ENCODE peak calls at places on chromosomes 13 and 19, in nine cellular contexts. One of them, this sample, is unnamed.

GRCh38 chr13:50842711-50843255 is 709 bp downstream of the DLEU7 start:
- DNase-seq in naive thymus-derived CD8-positive, alpha-beta T cell: no peak
- DNase-seq in substantia nigra: no peak
- DNase-seq in NCI-H2081: no peak
- DNase-seq in NCI-H748 treated with DMSO at 0.1 percent for 48 hours: no peak
- DNase-seq in hypothalamus: no peak
- DNase-seq in MCF 10A: no peak
- DNase-seq in stimulated activated naive CD8-positive, alpha-beta T cell treated with anti-CD3 and anti-CD28 coated beads, Interleukin-15, Interleukin-2, amounts not matched to agents 100 U/mL and 50 U/mL, for 24 hours: no peak
- DNase-seq in iPS-NIHi11: no peak
- DNase-seq in this sample: no peak

GRCh38 chr19:20367811-20368294 is 197.7 kb downstream of the ZNF737 start:
- DNase-seq in naive thymus-derived CD8-positive, alpha-beta T cell: no peak
- DNase-seq in substantia nigra: no peak
- DNase-seq in NCI-H2081: no peak
- DNase-seq in NCI-H748 treated with DMSO at 0.1 percent for 48 hours: peak
- DNase-seq in hypothalamus: peak
- DNase-seq in MCF 10A: no peak
- DNase-seq in stimulated activated naive CD8-positive, alpha-beta T cell treated with anti-CD3 and anti-CD28 coated beads, Interleukin-15, Interleukin-2, amounts not matched to agents 100 U/mL and 50 U/mL, for 24 hours: no peak
- DNase-seq in iPS-NIHi11: peak
- DNase-seq in this sample: no peak

GRCh38 chr19:45901432-45901903 is 945 bp downstream of the MYPOP start:
- DNase-seq in naive thymus-derived CD8-positive, alpha-beta T cell: peak
- DNase-seq in substantia nigra: no peak
- DNase-seq in NCI-H2081: no peak
- DNase-seq in NCI-H748 treated with DMSO at 0.1 percent for 48 hours: peak
- DNase-seq in hypothalamus: peak
- DNase-seq in MCF 10A: peak
- DNase-seq in stimulated activated naive CD8-positive, alpha-beta T cell treated with anti-CD3 and anti-CD28 coated beads, Interleukin-15, Interleukin-2, amounts not matched to agents 100 U/mL and 50 U/mL, for 24 hours: peak
- DNase-seq in iPS-NIHi11: peak
- DNase-seq in this sample: no peak

GRCh38 chr13:44833626-44834025 is 155.6 kb downstream of the NUFIP1 start:
- DNase-seq in naive thymus-derived CD8-positive, alpha-beta T cell: no peak
- DNase-seq in substantia nigra: no peak
- DNase-seq in NCI-H2081: no peak
- DNase-seq in NCI-H748 treated with DMSO at 0.1 percent for 48 hours: no peak
- DNase-seq in hypothalamus: no peak
- DNase-seq in MCF 10A: no peak
- DNase-seq in stimulated activated naive CD8-positive, alpha-beta T cell treated with anti-CD3 and anti-CD28 coated beads, Interleukin-15, Interleukin-2, amounts not matched to agents 100 U/mL and 50 U/mL, for 24 hours: no peak
- DNase-seq in iPS-NIHi11: no peak
- DNase-seq in this sample: no peak

GRCh38 chr19:46615966-46616365 is 8.9 kb downstream of the PTGIR start:
- DNase-seq in naive thymus-derived CD8-positive, alpha-beta T cell: no peak
- DNase-seq in substantia nigra: no peak
- DNase-seq in NCI-H2081: no peak
- DNase-seq in NCI-H748 treated with DMSO at 0.1 percent for 48 hours: no peak
- DNase-seq in hypothalamus: no peak
- DNase-seq in MCF 10A: no peak
- DNase-seq in stimulated activated naive CD8-positive, alpha-beta T cell treated with anti-CD3 and anti-CD28 coated beads, Interleukin-15, Interleukin-2, amounts not matched to agents 100 U/mL and 50 U/mL, for 24 hours: peak
- DNase-seq in iPS-NIHi11: no peak
- DNase-seq in this sample: no peak

GRCh38 chr19:2251577-2252480 is 2.7 kb downstream of the AMH start:
- DNase-seq in naive thymus-derived CD8-positive, alpha-beta T cell: no peak
- DNase-seq in substantia nigra: no peak
- DNase-seq in NCI-H2081: no peak
- DNase-seq in NCI-H748 treated with DMSO at 0.1 percent for 48 hours: no peak
- DNase-seq in hypothalamus: no peak
- DNase-seq in MCF 10A: no peak
- DNase-seq in stimulated activated naive CD8-positive, alpha-beta T cell treated with anti-CD3 and anti-CD28 coated beads, Interleukin-15, Interleukin-2, amounts not matched to agents 100 U/mL and 50 U/mL, for 24 hours: peak
- DNase-seq in iPS-NIHi11: peak
- DNase-seq in this sample: no peak

GRCh38 chr19:55305491-55305890 is 19.6 kb downstream of the TMEM150B start:
- DNase-seq in naive thymus-derived CD8-positive, alpha-beta T cell: peak
- DNase-seq in substantia nigra: no peak
- DNase-seq in NCI-H2081: no peak
- DNase-seq in NCI-H748 treated with DMSO at 0.1 percent for 48 hours: peak
- DNase-seq in hypothalamus: no peak
- DNase-seq in MCF 10A: peak
- DNase-seq in stimulated activated naive CD8-positive, alpha-beta T cell treated with anti-CD3 and anti-CD28 coated beads, Interleukin-15, Interleukin-2, amounts not matched to agents 100 U/mL and 50 U/mL, for 24 hours: peak
- DNase-seq in iPS-NIHi11: peak
- DNase-seq in this sample: no peak

GRCh38 chr19:51407631-51408131 is 9.8 kb downstream of the SIGLEC10 start:
- DNase-seq in naive thymus-derived CD8-positive, alpha-beta T cell: peak
- DNase-seq in substantia nigra: no peak
- DNase-seq in NCI-H2081: no peak
- DNase-seq in NCI-H748 treated with DMSO at 0.1 percent for 48 hours: no peak
- DNase-seq in hypothalamus: no peak
- DNase-seq in MCF 10A: peak
- DNase-seq in stimulated activated naive CD8-positive, alpha-beta T cell treated with anti-CD3 and anti-CD28 coated beads, Interleukin-15, Interleukin-2, amounts not matched to agents 100 U/mL and 50 U/mL, for 24 hours: peak
- DNase-seq in iPS-NIHi11: peak
- DNase-seq in this sample: no peak

GRCh38 chr13:36778083-36778671 is 40.8 kb upstream of the RFXAP start:
- DNase-seq in naive thymus-derived CD8-positive, alpha-beta T cell: no peak
- DNase-seq in substantia nigra: no peak
- DNase-seq in NCI-H2081: no peak
- DNase-seq in NCI-H748 treated with DMSO at 0.1 percent for 48 hours: no peak
- DNase-seq in hypothalamus: no peak
- DNase-seq in MCF 10A: no peak
- DNase-seq in stimulated activated naive CD8-positive, alpha-beta T cell treated with anti-CD3 and anti-CD28 coated beads, Interleukin-15, Interleukin-2, amounts not matched to agents 100 U/mL and 50 U/mL, for 24 hours: no peak
- DNase-seq in iPS-NIHi11: peak
- DNase-seq in this sample: no peak

GRCh38 chr19:56942749-56943148 is 102.2 kb upstream of the PEG3 start:
- DNase-seq in naive thymus-derived CD8-positive, alpha-beta T cell: no peak
- DNase-seq in substantia nigra: no peak
- DNase-seq in NCI-H2081: no peak
- DNase-seq in NCI-H748 treated with DMSO at 0.1 percent for 48 hours: no peak
- DNase-seq in hypothalamus: no peak
- DNase-seq in MCF 10A: no peak
- DNase-seq in stimulated activated naive CD8-positive, alpha-beta T cell treated with anti-CD3 and anti-CD28 coated beads, Interleukin-15, Interleukin-2, amounts not matched to agents 100 U/mL and 50 U/mL, for 24 hours: no peak
- DNase-seq in iPS-NIHi11: peak
- DNase-seq in this sample: no peak

GRCh38 chr13:52411629-52412028 is 5.7 kb upstream of the THSD1 start:
- DNase-seq in naive thymus-derived CD8-positive, alpha-beta T cell: no peak
- DNase-seq in substantia nigra: no peak
- DNase-seq in NCI-H2081: no peak
- DNase-seq in NCI-H748 treated with DMSO at 0.1 percent for 48 hours: no peak
- DNase-seq in hypothalamus: no peak
- DNase-seq in MCF 10A: peak
- DNase-seq in stimulated activated naive CD8-positive, alpha-beta T cell treated with anti-CD3 and anti-CD28 coated beads, Interleukin-15, Interleukin-2, amounts not matched to agents 100 U/mL and 50 U/mL, for 24 hours: no peak
- DNase-seq in iPS-NIHi11: no peak
- DNase-seq in this sample: no peak

GRCh38 chr19:18735324-18735723 is 51.8 kb downstream of the CRTC1 start:
- DNase-seq in naive thymus-derived CD8-positive, alpha-beta T cell: no peak
- DNase-seq in substantia nigra: no peak
- DNase-seq in NCI-H2081: no peak
- DNase-seq in NCI-H748 treated with DMSO at 0.1 percent for 48 hours: no peak
- DNase-seq in hypothalamus: no peak
- DNase-seq in MCF 10A: no peak
- DNase-seq in stimulated activated naive CD8-positive, alpha-beta T cell treated with anti-CD3 and anti-CD28 coated beads, Interleukin-15, Interleukin-2, amounts not matched to agents 100 U/mL and 50 U/mL, for 24 hours: no peak
- DNase-seq in iPS-NIHi11: no peak
- DNase-seq in this sample: no peak

GRCh38 chr13:50071399-50071798 is 56.2 kb downstream of the KCNRG start:
- DNase-seq in naive thymus-derived CD8-positive, alpha-beta T cell: no peak
- DNase-seq in substantia nigra: no peak
- DNase-seq in NCI-H2081: no peak
- DNase-seq in NCI-H748 treated with DMSO at 0.1 percent for 48 hours: no peak
- DNase-seq in hypothalamus: no peak
- DNase-seq in MCF 10A: peak
- DNase-seq in stimulated activated naive CD8-positive, alpha-beta T cell treated with anti-CD3 and anti-CD28 coated beads, Interleukin-15, Interleukin-2, amounts not matched to agents 100 U/mL and 50 U/mL, for 24 hours: no peak
- DNase-seq in iPS-NIHi11: no peak
- DNase-seq in this sample: peak

GRCh38 chr13:99386911-99387788 is 80.0 kb upstream of the GPR183 start:
- DNase-seq in naive thymus-derived CD8-positive, alpha-beta T cell: peak
- DNase-seq in substantia nigra: no peak
- DNase-seq in NCI-H2081: peak
- DNase-seq in NCI-H748 treated with DMSO at 0.1 percent for 48 hours: no peak
- DNase-seq in hypothalamus: no peak
- DNase-seq in MCF 10A: peak
- DNase-seq in stimulated activated naive CD8-positive, alpha-beta T cell treated with anti-CD3 and anti-CD28 coated beads, Interleukin-15, Interleukin-2, amounts not matched to agents 100 U/mL and 50 U/mL, for 24 hours: peak
- DNase-seq in iPS-NIHi11: peak
- DNase-seq in this sample: no peak

GRCh38 chr13:50626031-50626643 is 217.4 kb downstream of the DLEU7 start:
- DNase-seq in naive thymus-derived CD8-positive, alpha-beta T cell: no peak
- DNase-seq in substantia nigra: no peak
- DNase-seq in NCI-H2081: no peak
- DNase-seq in NCI-H748 treated with DMSO at 0.1 percent for 48 hours: no peak
- DNase-seq in hypothalamus: no peak
- DNase-seq in MCF 10A: peak
- DNase-seq in stimulated activated naive CD8-positive, alpha-beta T cell treated with anti-CD3 and anti-CD28 coated beads, Interleukin-15, Interleukin-2, amounts not matched to agents 100 U/mL and 50 U/mL, for 24 hours: no peak
- DNase-seq in iPS-NIHi11: no peak
- DNase-seq in this sample: no peak

GRCh38 chr19:11843741-11844140 is 4.8 kb upstream of the ZNF439 start:
- DNase-seq in naive thymus-derived CD8-positive, alpha-beta T cell: no peak
- DNase-seq in substantia nigra: no peak
- DNase-seq in NCI-H2081: no peak
- DNase-seq in NCI-H748 treated with DMSO at 0.1 percent for 48 hours: no peak
- DNase-seq in hypothalamus: no peak
- DNase-seq in MCF 10A: no peak
- DNase-seq in stimulated activated naive CD8-positive, alpha-beta T cell treated with anti-CD3 and anti-CD28 coated beads, Interleukin-15, Interleukin-2, amounts not matched to agents 100 U/mL and 50 U/mL, for 24 hours: no peak
- DNase-seq in iPS-NIHi11: no peak
- DNase-seq in this sample: peak

GRCh38 chr19:40411125-40411842 is 1.9 kb downstream of the PRX start:
- DNase-seq in naive thymus-derived CD8-positive, alpha-beta T cell: no peak
- DNase-seq in substantia nigra: no peak
- DNase-seq in NCI-H2081: no peak
- DNase-seq in NCI-H748 treated with DMSO at 0.1 percent for 48 hours: no peak
- DNase-seq in hypothalamus: no peak
- DNase-seq in MCF 10A: peak
- DNase-seq in stimulated activated naive CD8-positive, alpha-beta T cell treated with anti-CD3 and anti-CD28 coated beads, Interleukin-15, Interleukin-2, amounts not matched to agents 100 U/mL and 50 U/mL, for 24 hours: no peak
- DNase-seq in iPS-NIHi11: no peak
- DNase-seq in this sample: no peak

GRCh38 chr19:17260842-17261325 is 3.7 kb downstream of the USHBP1 start:
- DNase-seq in naive thymus-derived CD8-positive, alpha-beta T cell: peak
- DNase-seq in substantia nigra: no peak
- DNase-seq in NCI-H2081: peak
- DNase-seq in NCI-H748 treated with DMSO at 0.1 percent for 48 hours: peak
- DNase-seq in hypothalamus: peak
- DNase-seq in MCF 10A: peak
- DNase-seq in stimulated activated naive CD8-positive, alpha-beta T cell treated with anti-CD3 and anti-CD28 coated beads, Interleukin-15, Interleukin-2, amounts not matched to agents 100 U/mL and 50 U/mL, for 24 hours: peak
- DNase-seq in iPS-NIHi11: peak
- DNase-seq in this sample: peak

GRCh38 chr13:30744056-30744684 is 8.8 kb downstream of the ALOX5AP start:
- DNase-seq in naive thymus-derived CD8-positive, alpha-beta T cell: peak
- DNase-seq in substantia nigra: no peak
- DNase-seq in NCI-H2081: no peak
- DNase-seq in NCI-H748 treated with DMSO at 0.1 percent for 48 hours: no peak
- DNase-seq in hypothalamus: no peak
- DNase-seq in MCF 10A: peak
- DNase-seq in stimulated activated naive CD8-positive, alpha-beta T cell treated with anti-CD3 and anti-CD28 coated beads, Interleukin-15, Interleukin-2, amounts not matched to agents 100 U/mL and 50 U/mL, for 24 hours: peak
- DNase-seq in iPS-NIHi11: no peak
- DNase-seq in this sample: no peak

GRCh38 chr19:39411006-39411831 is 1.2 kb upstream of the PLEKHG2 start:
- DNase-seq in naive thymus-derived CD8-positive, alpha-beta T cell: no peak
- DNase-seq in substantia nigra: no peak
- DNase-seq in NCI-H2081: no peak
- DNase-seq in NCI-H748 treated with DMSO at 0.1 percent for 48 hours: no peak
- DNase-seq in hypothalamus: no peak
- DNase-seq in MCF 10A: peak
- DNase-seq in stimulated activated naive CD8-positive, alpha-beta T cell treated with anti-CD3 and anti-CD28 coated beads, Interleukin-15, Interleukin-2, amounts not matched to agents 100 U/mL and 50 U/mL, for 24 hours: no peak
- DNase-seq in iPS-NIHi11: no peak
- DNase-seq in this sample: no peak

GRCh38 chr13:111404746-111405145 is 84.3 kb downstream of the TEX29 start:
- DNase-seq in naive thymus-derived CD8-positive, alpha-beta T cell: no peak
- DNase-seq in substantia nigra: no peak
- DNase-seq in NCI-H2081: no peak
- DNase-seq in NCI-H748 treated with DMSO at 0.1 percent for 48 hours: no peak
- DNase-seq in hypothalamus: no peak
- DNase-seq in MCF 10A: no peak
- DNase-seq in stimulated activated naive CD8-positive, alpha-beta T cell treated with anti-CD3 and anti-CD28 coated beads, Interleukin-15, Interleukin-2, amounts not matched to agents 100 U/mL and 50 U/mL, for 24 hours: no peak
- DNase-seq in iPS-NIHi11: no peak
- DNase-seq in this sample: no peak

GRCh38 chr13:48621056-48621455 is 32.7 kb upstream of the CYSLTR2 start:
- DNase-seq in naive thymus-derived CD8-positive, alpha-beta T cell: no peak
- DNase-seq in substantia nigra: no peak
- DNase-seq in NCI-H2081: no peak
- DNase-seq in NCI-H748 treated with DMSO at 0.1 percent for 48 hours: no peak
- DNase-seq in hypothalamus: no peak
- DNase-seq in MCF 10A: no peak
- DNase-seq in stimulated activated naive CD8-positive, alpha-beta T cell treated with anti-CD3 and anti-CD28 coated beads, Interleukin-15, Interleukin-2, amounts not matched to agents 100 U/mL and 50 U/mL, for 24 hours: no peak
- DNase-seq in iPS-NIHi11: no peak
- DNase-seq in this sample: no peak

GRCh38 chr19:6707011-6707657 is 13.3 kb downstream of the C3 start:
- DNase-seq in naive thymus-derived CD8-positive, alpha-beta T cell: no peak
- DNase-seq in substantia nigra: no peak
- DNase-seq in NCI-H2081: no peak
- DNase-seq in NCI-H748 treated with DMSO at 0.1 percent for 48 hours: no peak
- DNase-seq in hypothalamus: no peak
- DNase-seq in MCF 10A: no peak
- DNase-seq in stimulated activated naive CD8-positive, alpha-beta T cell treated with anti-CD3 and anti-CD28 coated beads, Interleukin-15, Interleukin-2, amounts not matched to agents 100 U/mL and 50 U/mL, for 24 hours: no peak
- DNase-seq in iPS-NIHi11: no peak
- DNase-seq in this sample: no peak

GRCh38 chr13:26785845-26786630 is 25.5 kb upstream of the GPR12 start:
- DNase-seq in naive thymus-derived CD8-positive, alpha-beta T cell: peak
- DNase-seq in substantia nigra: no peak
- DNase-seq in NCI-H2081: no peak
- DNase-seq in NCI-H748 treated with DMSO at 0.1 percent for 48 hours: peak
- DNase-seq in hypothalamus: no peak
- DNase-seq in MCF 10A: no peak
- DNase-seq in stimulated activated naive CD8-positive, alpha-beta T cell treated with anti-CD3 and anti-CD28 coated beads, Interleukin-15, Interleukin-2, amounts not matched to agents 100 U/mL and 50 U/mL, for 24 hours: peak
- DNase-seq in iPS-NIHi11: peak
- DNase-seq in this sample: no peak

GRCh38 chr13:53953205-53953604 is 924.6 kb downstream of the OLFM4 start:
- DNase-seq in naive thymus-derived CD8-positive, alpha-beta T cell: no peak
- DNase-seq in substantia nigra: no peak
- DNase-seq in NCI-H2081: no peak
- DNase-seq in NCI-H748 treated with DMSO at 0.1 percent for 48 hours: no peak
- DNase-seq in hypothalamus: no peak
- DNase-seq in MCF 10A: no peak
- DNase-seq in stimulated activated naive CD8-positive, alpha-beta T cell treated with anti-CD3 and anti-CD28 coated beads, Interleukin-15, Interleukin-2, amounts not matched to agents 100 U/mL and 50 U/mL, for 24 hours: no peak
- DNase-seq in iPS-NIHi11: no peak
- DNase-seq in this sample: no peak

GRCh38 chr19:6216996-6217751 is 62.6 kb downstream of the MLLT1 start:
- DNase-seq in naive thymus-derived CD8-positive, alpha-beta T cell: no peak
- DNase-seq in substantia nigra: no peak
- DNase-seq in NCI-H2081: no peak
- DNase-seq in NCI-H748 treated with DMSO at 0.1 percent for 48 hours: no peak
- DNase-seq in hypothalamus: peak
- DNase-seq in MCF 10A: no peak
- DNase-seq in stimulated activated naive CD8-positive, alpha-beta T cell treated with anti-CD3 and anti-CD28 coated beads, Interleukin-15, Interleukin-2, amounts not matched to agents 100 U/mL and 50 U/mL, for 24 hours: no peak
- DNase-seq in iPS-NIHi11: peak
- DNase-seq in this sample: no peak

GRCh38 chr13:80339841-80340642 is 884 bp downstream of the SPRY2 start:
- DNase-seq in naive thymus-derived CD8-positive, alpha-beta T cell: peak
- DNase-seq in substantia nigra: peak
- DNase-seq in NCI-H2081: peak
- DNase-seq in NCI-H748 treated with DMSO at 0.1 percent for 48 hours: peak
- DNase-seq in hypothalamus: peak
- DNase-seq in MCF 10A: peak
- DNase-seq in stimulated activated naive CD8-positive, alpha-beta T cell treated with anti-CD3 and anti-CD28 coated beads, Interleukin-15, Interleukin-2, amounts not matched to agents 100 U/mL and 50 U/mL, for 24 hours: peak
- DNase-seq in iPS-NIHi11: no peak
- DNase-seq in this sample: peak

GRCh38 chr13:104315606-104316005 is 1249.4 kb upstream of the SLC10A2 start:
- DNase-seq in naive thymus-derived CD8-positive, alpha-beta T cell: no peak
- DNase-seq in substantia nigra: no peak
- DNase-seq in NCI-H2081: no peak
- DNase-seq in NCI-H748 treated with DMSO at 0.1 percent for 48 hours: no peak
- DNase-seq in hypothalamus: no peak
- DNase-seq in MCF 10A: peak
- DNase-seq in stimulated activated naive CD8-positive, alpha-beta T cell treated with anti-CD3 and anti-CD28 coated beads, Interleukin-15, Interleukin-2, amounts not matched to agents 100 U/mL and 50 U/mL, for 24 hours: no peak
- DNase-seq in iPS-NIHi11: no peak
- DNase-seq in this sample: no peak

GRCh38 chr19:58572818-58573657 is at the start of gene MZF1:
- DNase-seq in naive thymus-derived CD8-positive, alpha-beta T cell: peak
- DNase-seq in substantia nigra: no peak
- DNase-seq in NCI-H2081: no peak
- DNase-seq in NCI-H748 treated with DMSO at 0.1 percent for 48 hours: no peak
- DNase-seq in hypothalamus: no peak
- DNase-seq in MCF 10A: peak
- DNase-seq in stimulated activated naive CD8-positive, alpha-beta T cell treated with anti-CD3 and anti-CD28 coated beads, Interleukin-15, Interleukin-2, amounts not matched to agents 100 U/mL and 50 U/mL, for 24 hours: peak
- DNase-seq in iPS-NIHi11: peak
- DNase-seq in this sample: peak

GRCh38 chr13:38685974-38686571 is 804 bp upstream of the FREM2 start:
- DNase-seq in naive thymus-derived CD8-positive, alpha-beta T cell: no peak
- DNase-seq in substantia nigra: no peak
- DNase-seq in NCI-H2081: peak
- DNase-seq in NCI-H748 treated with DMSO at 0.1 percent for 48 hours: peak
- DNase-seq in hypothalamus: no peak
- DNase-seq in MCF 10A: peak
- DNase-seq in stimulated activated naive CD8-positive, alpha-beta T cell treated with anti-CD3 and anti-CD28 coated beads, Interleukin-15, Interleukin-2, amounts not matched to agents 100 U/mL and 50 U/mL, for 24 hours: no peak
- DNase-seq in iPS-NIHi11: peak
- DNase-seq in this sample: peak

GRCh38 chr19:10420444-10421239 is at the start of gene PDE4A:
- DNase-seq in naive thymus-derived CD8-positive, alpha-beta T cell: peak
- DNase-seq in substantia nigra: no peak
- DNase-seq in NCI-H2081: peak
- DNase-seq in NCI-H748 treated with DMSO at 0.1 percent for 48 hours: no peak
- DNase-seq in hypothalamus: no peak
- DNase-seq in MCF 10A: peak
- DNase-seq in stimulated activated naive CD8-positive, alpha-beta T cell treated with anti-CD3 and anti-CD28 coated beads, Interleukin-15, Interleukin-2, amounts not matched to agents 100 U/mL and 50 U/mL, for 24 hours: peak
- DNase-seq in iPS-NIHi11: peak
- DNase-seq in this sample: no peak